ENCODE peak calls at places on chromosomes 13 and 19, in six cellular contexts. One of them, this sample, is unnamed.

GRCh38 chr13:74250738-74251190 is 116.6 kb upstream of the KLF12 start:
- DNase-seq in K562: no peak
- DNase-seq in HepG2: no peak
- DNase-seq in H1: no peak
- DNase-seq in GM12878: no peak
- DNase-seq in GM12891: no peak
- DNase-seq in this sample: no peak

GRCh38 chr13:113938716-113939115 is 35.2 kb downstream of the C13orf46 start:
- DNase-seq in HepG2: no peak
- DNase-seq in GM12891: no peak
- DNase-seq in K562: no peak
- DNase-seq in GM12878: no peak
- DNase-seq in H1: no peak
- DNase-seq in this sample: no peak

GRCh38 chr19:14369399-14370168 is 11.7 kb upstream of the ADGRE5 start:
- DNase-seq in HepG2: no peak
- DNase-seq in H1: no peak
- DNase-seq in GM12891: no peak
- DNase-seq in GM12878: no peak
- DNase-seq in K562: peak
- DNase-seq in this sample: no peak

GRCh38 chr13:32009362-32009761 is 22.2 kb upstream of the FRY start:
- DNase-seq in GM12878: no peak
- DNase-seq in K562: no peak
- DNase-seq in GM12891: no peak
- DNase-seq in HepG2: peak
- DNase-seq in H1: no peak
- DNase-seq in this sample: no peak

GRCh38 chr13:73767747-73768315 is 366.4 kb downstream of the KLF12 start:
- DNase-seq in GM12891: no peak
- DNase-seq in HepG2: peak
- DNase-seq in GM12878: no peak
- DNase-seq in H1: no peak
- DNase-seq in K562: peak
- DNase-seq in this sample: no peak

GRCh38 chr19:35013820-35014754 is 14.0 kb downstream of the GRAMD1A start:
- DNase-seq in HepG2: no peak
- DNase-seq in GM12878: no peak
- DNase-seq in K562: no peak
- DNase-seq in GM12891: no peak
- DNase-seq in H1: no peak
- DNase-seq in this sample: no peak

GRCh38 chr13:31739226-31739625 is at the start of gene RXFP2:
- DNase-seq in K562: no peak
- DNase-seq in GM12891: no peak
- DNase-seq in GM12878: no peak
- DNase-seq in HepG2: no peak
- DNase-seq in H1: no peak
- DNase-seq in this sample: no peak

GRCh38 chr19:28351761-28352160 is 861.2 kb downstream of the UQCRFS1 start:
- DNase-seq in GM12878: no peak
- DNase-seq in K562: no peak
- DNase-seq in GM12891: no peak
- DNase-seq in HepG2: no peak
- DNase-seq in H1: no peak
- DNase-seq in this sample: no peak

GRCh38 chr13:110680852-110681251 is 25.1 kb downstream of the CARS2 start:
- DNase-seq in K562: peak
- DNase-seq in HepG2: peak
- DNase-seq in GM12891: no peak
- DNase-seq in H1: peak
- DNase-seq in GM12878: no peak
- DNase-seq in this sample: peak

GRCh38 chr13:66508153-66508909 is 721.8 kb downstream of the PCDH9 start:
- DNase-seq in HepG2: no peak
- DNase-seq in H1: no peak
- DNase-seq in K562: no peak
- DNase-seq in GM12891: no peak
- DNase-seq in GM12878: no peak
- DNase-seq in this sample: no peak

GRCh38 chr13:112710855-112711527 is 21.2 kb downstream of the ATP11A start:
- DNase-seq in GM12878: no peak
- DNase-seq in H1: no peak
- DNase-seq in HepG2: no peak
- DNase-seq in K562: no peak
- DNase-seq in GM12891: no peak
- DNase-seq in this sample: no peak

GRCh38 chr19:808176-808741 is 11.0 kb downstream of the PTBP1 start:
- DNase-seq in GM12891: no peak
- DNase-seq in H1: no peak
- DNase-seq in GM12878: no peak
- DNase-seq in HepG2: no peak
- DNase-seq in K562: peak
- DNase-seq in this sample: peak

GRCh38 chr19:33096005-33096404 is 15.0 kb downstream of the GPATCH1 start:
- DNase-seq in H1: no peak
- DNase-seq in GM12891: no peak
- DNase-seq in HepG2: no peak
- DNase-seq in GM12878: no peak
- DNase-seq in K562: no peak
- DNase-seq in this sample: no peak

GRCh38 chr13:21231426-21231945 is 55.0 kb downstream of the MRPL57 start:
- DNase-seq in HepG2: no peak
- DNase-seq in GM12891: no peak
- DNase-seq in H1: no peak
- DNase-seq in K562: no peak
- DNase-seq in GM12878: no peak
- DNase-seq in this sample: no peak

DNA sequence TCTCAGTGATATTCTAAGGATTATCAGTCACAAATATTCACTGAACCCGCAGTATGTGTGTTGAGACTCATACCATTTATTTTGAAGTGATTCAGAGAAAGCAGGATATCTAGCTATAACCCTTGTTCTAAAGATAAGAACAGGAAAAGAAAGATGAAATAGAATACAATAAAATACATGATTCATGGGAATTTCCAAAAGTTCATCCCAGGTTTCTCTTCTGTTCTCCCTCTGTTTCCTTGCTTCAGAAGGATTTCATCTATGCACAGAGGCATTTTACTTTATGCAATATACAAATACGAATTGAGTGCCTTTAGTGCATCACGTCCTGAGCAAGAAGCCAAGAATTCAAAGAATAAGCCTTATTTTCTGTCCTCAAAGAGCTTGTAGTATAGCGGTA is 274.4 kb upstream of the GPC6 start:
- DNase-seq in GM12891: no peak
- DNase-seq in GM12878: no peak
- DNase-seq in H1: no peak
- DNase-seq in HepG2: no peak
- DNase-seq in K562: no peak
- DNase-seq in this sample: no peak
- TF ChIP-seq POLR2AphosphoS5 in GM12891: no peak
- TF ChIP-seq POLR2AphosphoS5 in GM12878: no peak
- TF ChIP-seq POLR2AphosphoS5 in H1: no peak
- TF ChIP-seq POLR2AphosphoS5 in HepG2: no peak
- TF ChIP-seq POLR2AphosphoS5 in K562: no peak
- TF ChIP-seq POLR2AphosphoS5 in this sample: no peak

GRCh38 chr13:75470676-75471075 is 11.3 kb downstream of the TBC1D4 start:
- DNase-seq in H1: no peak
- DNase-seq in K562: no peak
- DNase-seq in HepG2: no peak
- DNase-seq in GM12878: no peak
- DNase-seq in GM12891: no peak
- DNase-seq in this sample: no peak
- TF ChIP-seq TAF1 in H1: no peak
- TF ChIP-seq TAF1 in K562: no peak
- TF ChIP-seq TAF1 in HepG2: no peak
- TF ChIP-seq TAF1 in GM12878: no peak
- TF ChIP-seq TAF1 in GM12891: no peak
- TF ChIP-seq TAF1 in this sample: no peak

GRCh38 chr13:51721485-51721884 is 82.5 kb downstream of the DHRS12 start:
- DNase-seq in GM12878: peak
- DNase-seq in K562: no peak
- DNase-seq in H1: no peak
- DNase-seq in GM12891: no peak
- DNase-seq in HepG2: no peak
- DNase-seq in this sample: no peak
- TF ChIP-seq POLR2A in GM12878: no peak
- TF ChIP-seq POLR2A in K562: no peak
- TF ChIP-seq POLR2A in H1: no peak
- TF ChIP-seq POLR2A in GM12891: no peak
- TF ChIP-seq POLR2A in HepG2: no peak
- TF ChIP-seq POLR2A in this sample: no peak

GRCh38 chr13:98825659-98826058 is 73.2 kb upstream of the SLC15A1 start:
- DNase-seq in H1: no peak
- DNase-seq in HepG2: no peak
- DNase-seq in K562: no peak
- DNase-seq in GM12891: no peak
- DNase-seq in GM12878: no peak
- DNase-seq in this sample: no peak

GRCh38 chr13:98827449-98827848 is 75.0 kb upstream of the SLC15A1 start:
- DNase-seq in GM12891: no peak
- DNase-seq in GM12878: no peak
- DNase-seq in HepG2: no peak
- DNase-seq in K562: no peak
- DNase-seq in H1: peak
- DNase-seq in this sample: no peak

GRCh38 chr13:98828614-98829013 is 76.1 kb upstream of the SLC15A1 start:
- DNase-seq in H1: no peak
- DNase-seq in K562: no peak
- DNase-seq in HepG2: no peak
- DNase-seq in GM12891: no peak
- DNase-seq in GM12878: no peak
- DNase-seq in this sample: no peak

GRCh38 chr13:98826156-98826555 is 73.7 kb upstream of the SLC15A1 start:
- DNase-seq in H1: no peak
- DNase-seq in GM12878: no peak
- DNase-seq in GM12891: no peak
- DNase-seq in K562: no peak
- DNase-seq in HepG2: no peak
- DNase-seq in this sample: no peak

GRCh38 chr13:98829541-98829940 is 77.1 kb upstream of the SLC15A1 start:
- DNase-seq in HepG2: no peak
- DNase-seq in H1: no peak
- DNase-seq in K562: no peak
- DNase-seq in GM12891: no peak
- DNase-seq in GM12878: no peak
- DNase-seq in this sample: no peak
- TF ChIP-seq POLR2AphosphoS5 in HepG2: no peak
- TF ChIP-seq POLR2AphosphoS5 in H1: no peak
- TF ChIP-seq POLR2AphosphoS5 in K562: no peak
- TF ChIP-seq POLR2AphosphoS5 in GM12891: no peak
- TF ChIP-seq POLR2AphosphoS5 in GM12878: no peak
- TF ChIP-seq POLR2AphosphoS5 in this sample: no peak

GRCh38 chr13:27112006-27112405 is 59.6 kb downstream of the USP12 start:
- DNase-seq in GM12891: no peak
- DNase-seq in K562: no peak
- DNase-seq in HepG2: no peak
- DNase-seq in H1: no peak
- DNase-seq in GM12878: no peak
- DNase-seq in this sample: no peak
- TF ChIP-seq TAF1 in GM12891: no peak
- TF ChIP-seq TAF1 in K562: no peak
- TF ChIP-seq TAF1 in HepG2: no peak
- TF ChIP-seq TAF1 in H1: no peak
- TF ChIP-seq TAF1 in GM12878: no peak
- TF ChIP-seq TAF1 in this sample: no peak

GRCh38 chr13:97256343-97256783 is 34.2 kb downstream of the MBNL2 start:
- DNase-seq in HepG2: peak
- DNase-seq in H1: no peak
- DNase-seq in GM12878: no peak
- DNase-seq in K562: peak
- DNase-seq in GM12891: no peak
- DNase-seq in this sample: no peak
- TF ChIP-seq POLR2A in HepG2: no peak
- TF ChIP-seq POLR2A in H1: no peak
- TF ChIP-seq POLR2A in GM12878: no peak
- TF ChIP-seq POLR2A in K562: no peak
- TF ChIP-seq POLR2A in GM12891: no peak
- TF ChIP-seq POLR2A in this sample: no peak

GRCh38 chr13:79913141-79913827 is 427.6 kb downstream of the SPRY2 start:
- DNase-seq in GM12878: no peak
- DNase-seq in H1: no peak
- DNase-seq in HepG2: no peak
- DNase-seq in K562: no peak
- DNase-seq in GM12891: no peak
- DNase-seq in this sample: no peak
- TF ChIP-seq POLR2AphosphoS5 in GM12878: no peak
- TF ChIP-seq POLR2AphosphoS5 in H1: no peak
- TF ChIP-seq POLR2AphosphoS5 in HepG2: no peak
- TF ChIP-seq POLR2AphosphoS5 in K562: no peak
- TF ChIP-seq POLR2AphosphoS5 in GM12891: no peak
- TF ChIP-seq POLR2AphosphoS5 in this sample: no peak

This sample was measured in GM12892.